ENCODE peak calls at places on chromosomes 6 and 20, in four cellular contexts. One of them, this sample, is unnamed.
A peak's percentile ranks its signal among the peaks of the same experiment; 100 is the strongest.

GRCh38 chr20:15917333-15917732 is 655.9 kb downstream of the KIF16B start:
- DNase-seq in AG04449: no peak
- DNase-seq in cardiac muscle cell: no peak
- DNase-seq in heart right ventricle: no peak
- DNase-seq in this sample: no peak

GRCh38 chr6:138572885-138573284 is 73.6 kb upstream of the NHSL1 start:
- DNase-seq in cardiac muscle cell: no peak
- DNase-seq in AG04449: no peak
- DNase-seq in heart right ventricle: no peak
- DNase-seq in this sample: no peak

GRCh38 chr6:19851273-19852089 is 14.3 kb downstream of the ID4 start:
- DNase-seq in AG04449: peak; percentile 36
- DNase-seq in heart right ventricle: no peak
- DNase-seq in cardiac muscle cell: peak; percentile 88
- DNase-seq in this sample: peak; percentile 79

GRCh38 chr6:13794184-13794583 is 20.2 kb downstream of the MCUR1 start:
- DNase-seq in heart right ventricle: no peak
- DNase-seq in AG04449: peak; percentile 40
- DNase-seq in cardiac muscle cell: peak; percentile 75
- DNase-seq in this sample: peak; percentile 74

GRCh38 chr6:168274046-168274952 is 45.3 kb downstream of the DACT2 start:
- DNase-seq in heart right ventricle: no peak
- DNase-seq in AG04449: no peak
- DNase-seq in cardiac muscle cell: no peak
- DNase-seq in this sample: no peak

GRCh38 chr6:31356216-31356945 is 598 bp downstream of the HLA-B start:
- DNase-seq in heart right ventricle: peak; percentile 60
- DNase-seq in cardiac muscle cell: peak; percentile 40
- DNase-seq in AG04449: no peak
- DNase-seq in this sample: no peak

GRCh38 chr6:5285081-5285480 is 23.8 kb downstream of the FARS2 start:
- DNase-seq in cardiac muscle cell: no peak
- DNase-seq in AG04449: no peak
- DNase-seq in heart right ventricle: no peak
- DNase-seq in this sample: no peak

GRCh38 chr6:73610444-73611275 is 43.1 kb downstream of the SLC17A5 start:
- DNase-seq in cardiac muscle cell: peak; percentile 68
- DNase-seq in AG04449: no peak
- DNase-seq in heart right ventricle: no peak
- DNase-seq in this sample: peak; percentile 67

GRCh38 chr6:7591770-7592169 is 1.8 kb downstream of the SNRNP48 start:
- DNase-seq in AG04449: no peak
- DNase-seq in heart right ventricle: no peak
- DNase-seq in cardiac muscle cell: no peak
- DNase-seq in this sample: no peak
- H3K4me3 ChIP-seq in AG04449: no peak overlapping the region
- H3K4me3 ChIP-seq in heart right ventricle: no peak overlapping the region
- H3K4me3 ChIP-seq in cardiac muscle cell: no peak overlapping the region
- H3K4me3 ChIP-seq in this sample: no peak overlapping the region

DNA sequence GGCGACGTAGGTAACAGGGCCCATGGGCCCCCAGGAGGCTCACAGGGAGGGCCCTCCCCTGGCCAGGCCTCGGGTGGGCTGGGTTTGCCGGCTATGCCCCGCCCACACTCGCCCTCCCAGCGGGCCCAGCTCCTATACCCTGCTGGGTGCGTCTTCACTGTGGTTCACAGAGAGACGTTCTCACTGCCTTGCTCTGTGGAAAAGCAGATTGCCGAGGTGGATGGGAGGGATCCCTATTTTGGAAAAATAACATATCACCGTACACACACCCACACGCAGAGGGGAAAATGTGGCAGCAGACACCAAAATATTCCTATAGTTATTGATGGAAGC is 49.6 kb downstream of the TMEM242 start:
- DNase-seq in heart right ventricle: peak; percentile 49
- DNase-seq in AG04449: no peak
- DNase-seq in cardiac muscle cell: peak; percentile 43
- DNase-seq in this sample: peak; percentile 13
- H3K4me3 ChIP-seq in heart right ventricle: peak overlapping the region; percentile 65
- H3K4me3 ChIP-seq in AG04449: no peak overlapping the region
- H3K4me3 ChIP-seq in cardiac muscle cell: peak overlapping the region; percentile 57
- H3K4me3 ChIP-seq in this sample: peak overlapping the region; percentile 64

GRCh38 chr6:90351696-90352095 is 55.1 kb upstream of the BACH2 start:
- DNase-seq in cardiac muscle cell: peak; percentile 41
- DNase-seq in heart right ventricle: no peak
- DNase-seq in AG04449: no peak
- DNase-seq in this sample: peak; percentile 52

GRCh38 chr6:90346729-90347128 is 50.1 kb upstream of the BACH2 start:
- DNase-seq in cardiac muscle cell: no peak
- DNase-seq in AG04449: no peak
- DNase-seq in heart right ventricle: no peak
- DNase-seq in this sample: no peak

GRCh38 chr6:90347411-90347841 is 50.8 kb upstream of the BACH2 start:
- DNase-seq in heart right ventricle: no peak
- DNase-seq in cardiac muscle cell: no peak
- DNase-seq in AG04449: no peak
- DNase-seq in this sample: no peak

GRCh38 chr6:90354961-90355360 is 58.3 kb upstream of the BACH2 start:
- DNase-seq in heart right ventricle: no peak
- DNase-seq in AG04449: no peak
- DNase-seq in cardiac muscle cell: no peak
- DNase-seq in this sample: no peak

GRCh38 chr6:90350689-90351554 is 54.3 kb upstream of the BACH2 start:
- DNase-seq in heart right ventricle: no peak
- DNase-seq in AG04449: no peak
- DNase-seq in cardiac muscle cell: no peak
- DNase-seq in this sample: no peak
- H3K4me3 ChIP-seq in heart right ventricle: no peak overlapping the region
- H3K4me3 ChIP-seq in AG04449: no peak overlapping the region
- H3K4me3 ChIP-seq in cardiac muscle cell: no peak overlapping the region
- H3K4me3 ChIP-seq in this sample: no peak overlapping the region

DNA sequence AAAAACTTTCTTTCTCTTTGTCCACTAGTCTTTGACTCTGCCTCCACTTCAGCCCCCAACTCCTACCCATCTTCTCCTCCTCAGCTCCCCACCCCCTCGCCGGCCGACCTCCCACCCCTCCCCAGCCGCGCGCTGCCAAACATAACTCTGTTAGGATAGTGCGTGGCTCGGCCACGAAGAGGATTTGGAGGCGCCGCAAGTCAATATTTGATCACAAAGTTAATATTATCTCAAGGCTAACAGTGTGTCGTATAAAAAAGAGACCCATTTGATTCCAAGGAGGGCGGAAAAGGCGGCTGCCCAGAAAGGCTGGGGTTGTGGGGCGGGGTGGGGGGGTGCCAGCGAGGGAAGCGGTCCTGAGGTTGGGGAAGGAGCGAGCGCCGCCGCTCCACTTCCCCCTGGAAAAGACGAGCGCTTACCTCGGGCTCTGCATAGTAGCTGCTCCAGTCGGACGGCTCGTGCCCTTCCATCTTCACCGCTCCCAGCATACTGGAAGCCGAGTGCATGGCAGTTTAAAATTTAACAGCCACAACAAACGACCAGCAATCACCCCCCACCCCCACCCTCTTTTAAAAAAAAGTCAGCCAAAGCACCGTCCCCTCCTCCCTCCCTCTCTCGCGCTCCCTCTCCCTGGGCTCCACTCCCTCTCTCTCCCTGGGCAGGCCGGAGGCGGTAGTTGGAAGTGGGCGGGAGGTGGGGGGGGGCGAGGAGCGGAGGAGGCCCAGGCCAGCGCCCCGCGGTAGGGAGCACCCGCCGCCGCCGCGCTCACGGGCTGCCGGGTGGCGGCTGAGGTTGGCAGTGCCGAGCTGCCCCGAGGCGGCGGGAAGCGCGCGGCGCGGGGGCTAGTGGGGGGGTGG is at the start of gene FOXA2:
- DNase-seq in cardiac muscle cell: no peak
- DNase-seq in heart right ventricle: no peak
- DNase-seq in AG04449: no peak
- DNase-seq in this sample: peak; percentile 3
- H3K4me3 ChIP-seq in cardiac muscle cell: peak within 1 kb of the TSS; percentile 3
- H3K4me3 ChIP-seq in heart right ventricle: peak within 1 kb of the TSS; percentile 14
- H3K4me3 ChIP-seq in AG04449: no peak within 1 kb of the TSS
- H3K4me3 ChIP-seq in this sample: no peak within 1 kb of the TSS